ENCODE peak calls at places on chromosomes 1 and 21, in four cellular contexts. One of them, this sample, is unnamed.

GRCh38 chr1:155218854-155219591 is 10.5 kb downstream of the MTX1 start:
- DNase-seq in T-helper 17 cell: no peak
- DNase-seq in memory B cell: no peak
- DNase-seq in myocyte: peak
- DNase-seq in this sample: peak

GRCh38 chr1:225449261-225449660 is 21.4 kb upstream of the LBR start:
- DNase-seq in T-helper 17 cell: no peak
- DNase-seq in memory B cell: no peak
- DNase-seq in myocyte: no peak
- DNase-seq in this sample: no peak

GRCh38 chr1:4516596-4516995 is 137.8 kb upstream of the AJAP1 start:
- DNase-seq in T-helper 17 cell: no peak
- DNase-seq in memory B cell: no peak
- DNase-seq in myocyte: no peak
- DNase-seq in this sample: no peak

GRCh38 chr1:68904472-68904871 is 407.6 kb upstream of the DEPDC1 start:
- DNase-seq in T-helper 17 cell: no peak
- DNase-seq in memory B cell: no peak
- DNase-seq in myocyte: no peak
- DNase-seq in this sample: no peak

GRCh38 chr1:110335265-110335664 is 3.9 kb upstream of the RBM15 start:
- DNase-seq in T-helper 17 cell: no peak
- DNase-seq in memory B cell: no peak
- DNase-seq in myocyte: no peak
- DNase-seq in this sample: no peak

GRCh38 chr1:88608139-88608943 is 75.7 kb upstream of the PKN2 start:
- DNase-seq in T-helper 17 cell: no peak
- DNase-seq in memory B cell: no peak
- DNase-seq in myocyte: peak
- DNase-seq in this sample: no peak

GRCh38 chr1:168789501-168789900 is 60.5 kb upstream of the DPT start:
- DNase-seq in T-helper 17 cell: no peak
- DNase-seq in memory B cell: no peak
- DNase-seq in myocyte: no peak
- DNase-seq in this sample: no peak

GRCh38 chr1:30722175-30722537 is 1.2 kb downstream of the MATN1 start:
- DNase-seq in T-helper 17 cell: no peak
- DNase-seq in memory B cell: no peak
- DNase-seq in myocyte: no peak
- DNase-seq in this sample: no peak

GRCh38 chr1:183191833-183192232 is 5.8 kb downstream of the LAMC2 start:
- DNase-seq in T-helper 17 cell: no peak
- DNase-seq in memory B cell: no peak
- DNase-seq in myocyte: peak
- DNase-seq in this sample: no peak

GRCh38 chr1:203539831-203540546 is 46.0 kb downstream of the OPTC start:
- DNase-seq in T-helper 17 cell: no peak
- DNase-seq in memory B cell: no peak
- DNase-seq in myocyte: no peak
- DNase-seq in this sample: no peak

GRCh38 chr1:38152351-38153082 is 105.9 kb upstream of the POU3F1 start:
- DNase-seq in T-helper 17 cell: no peak
- DNase-seq in memory B cell: no peak
- DNase-seq in myocyte: peak
- DNase-seq in this sample: peak

GRCh38 chr1:246954126-246954525 is 22.4 kb upstream of the AHCTF1 start:
- DNase-seq in T-helper 17 cell: no peak
- DNase-seq in memory B cell: no peak
- DNase-seq in myocyte: no peak
- DNase-seq in this sample: no peak

GRCh38 chr1:206554833-206555472 is 47.6 kb downstream of the RASSF5 start:
- DNase-seq in T-helper 17 cell: no peak
- DNase-seq in memory B cell: no peak
- DNase-seq in myocyte: no peak
- DNase-seq in this sample: no peak

GRCh38 chr1:170929412-170929834 is 5.9 kb upstream of the MROH9 start:
- DNase-seq in T-helper 17 cell: no peak
- DNase-seq in memory B cell: no peak
- DNase-seq in myocyte: peak
- DNase-seq in this sample: no peak

GRCh38 chr21:41615613-41616012 is 107.7 kb upstream of the TMPRSS2 start:
- DNase-seq in T-helper 17 cell: no peak
- DNase-seq in memory B cell: no peak
- DNase-seq in myocyte: peak
- DNase-seq in this sample: no peak

GRCh38 chr1:15322648-15323350 is 75.8 kb downstream of the FHAD1 start:
- DNase-seq in T-helper 17 cell: no peak
- DNase-seq in memory B cell: no peak
- DNase-seq in myocyte: peak
- DNase-seq in this sample: no peak

GRCh38 chr1:222073307-222073995 is 331.6 kb upstream of the DUSP10 start:
- DNase-seq in T-helper 17 cell: no peak
- DNase-seq in memory B cell: no peak
- DNase-seq in myocyte: peak
- DNase-seq in this sample: no peak

GRCh38 chr1:200354243-200354642 is 55.6 kb downstream of the ZNF281 start:
- DNase-seq in T-helper 17 cell: no peak
- DNase-seq in memory B cell: no peak
- DNase-seq in myocyte: no peak
- DNase-seq in this sample: no peak

GRCh38 chr1:97145321-97145956 is 423.9 kb downstream of the PTBP2 start:
- DNase-seq in T-helper 17 cell: no peak
- DNase-seq in memory B cell: no peak
- DNase-seq in myocyte: peak
- DNase-seq in this sample: no peak

GRCh38 chr1:159208460-159208825 is 3.8 kb downstream of the ACKR1 start:
- DNase-seq in T-helper 17 cell: no peak
- DNase-seq in memory B cell: no peak
- DNase-seq in myocyte: no peak
- DNase-seq in this sample: no peak

GRCh38 chr1:153470707-153471106 is 10.3 kb upstream of the S100A7 start:
- DNase-seq in T-helper 17 cell: no peak
- DNase-seq in memory B cell: no peak
- DNase-seq in myocyte: no peak
- DNase-seq in this sample: no peak

GRCh38 chr1:45400049-45400448 is 59.8 kb upstream of the MUTYH start:
- DNase-seq in T-helper 17 cell: no peak
- DNase-seq in memory B cell: no peak
- DNase-seq in myocyte: no peak
- DNase-seq in this sample: no peak

GRCh38 chr21:21715286-21715969 is 717.2 kb downstream of the NCAM2 start:
- DNase-seq in T-helper 17 cell: no peak
- DNase-seq in memory B cell: no peak
- DNase-seq in myocyte: peak
- DNase-seq in this sample: no peak

GRCh38 chr1:65231718-65232330 is 77.5 kb upstream of the DNAJC6 start:
- DNase-seq in T-helper 17 cell: no peak
- DNase-seq in memory B cell: no peak
- DNase-seq in myocyte: peak
- DNase-seq in this sample: no peak

GRCh38 chr1:52385376-52385775 is 18.8 kb downstream of the ORC1 start:
- DNase-seq in T-helper 17 cell: no peak
- DNase-seq in memory B cell: no peak
- DNase-seq in myocyte: no peak
- DNase-seq in this sample: no peak

GRCh38 chr1:61420909-61421835 is 303.8 kb downstream of the TM2D1 start:
- DNase-seq in T-helper 17 cell: no peak
- DNase-seq in memory B cell: no peak
- DNase-seq in myocyte: no peak
- DNase-seq in this sample: no peak

This sample was measured in NCI-H510A.